ENCODE peak calls at places on chromosomes 4 and X, in five cellular contexts. One of them, this sample, is unnamed.

GRCh38 chrX:84634201-84634782 is 132.0 kb upstream of the HDX start:
- DNase-seq in left ventricle myocardium inferior: no peak
- DNase-seq in GM12864: no peak
- DNase-seq in NCI-H2029 treated with DMSO at 0.1 percent for 48 hours: no peak
- DNase-seq in sciatic nerve: no peak
- DNase-seq in this sample: no peak

GRCh38 chr4:189385098-189385497 is 555.6 kb upstream of the FRG1 start:
- DNase-seq in left ventricle myocardium inferior: no peak
- DNase-seq in GM12864: no peak
- DNase-seq in NCI-H2029 treated with DMSO at 0.1 percent for 48 hours: no peak
- DNase-seq in sciatic nerve: no peak
- DNase-seq in this sample: no peak

GRCh38 chrX:5876984-5877655 is 351.5 kb downstream of the NLGN4X start:
- DNase-seq in left ventricle myocardium inferior: peak; percentile 14
- DNase-seq in GM12864: no peak
- DNase-seq in NCI-H2029 treated with DMSO at 0.1 percent for 48 hours: no peak
- DNase-seq in sciatic nerve: no peak
- DNase-seq in this sample: no peak

GRCh38 chr4:91631335-91631734 is 672.4 kb upstream of the GRID2 start:
- DNase-seq in left ventricle myocardium inferior: no peak
- DNase-seq in GM12864: no peak
- DNase-seq in NCI-H2029 treated with DMSO at 0.1 percent for 48 hours: no peak
- DNase-seq in sciatic nerve: no peak
- DNase-seq in this sample: no peak

GRCh38 chr4:112031712-112032328 is 113.4 kb upstream of the FAM241A start:
- DNase-seq in left ventricle myocardium inferior: no peak
- DNase-seq in GM12864: peak; percentile 5
- DNase-seq in NCI-H2029 treated with DMSO at 0.1 percent for 48 hours: peak; percentile 18
- DNase-seq in sciatic nerve: no peak
- DNase-seq in this sample: no peak

GRCh38 chr4:97530676-97531075 is 612.6 kb downstream of the STPG2 start:
- DNase-seq in left ventricle myocardium inferior: no peak
- DNase-seq in GM12864: no peak
- DNase-seq in NCI-H2029 treated with DMSO at 0.1 percent for 48 hours: no peak
- DNase-seq in sciatic nerve: no peak
- DNase-seq in this sample: no peak

GRCh38 chr4:2827071-2827873 is 16.4 kb upstream of the ADD1 start:
- DNase-seq in left ventricle myocardium inferior: peak; percentile 9
- DNase-seq in GM12864: no peak
- DNase-seq in NCI-H2029 treated with DMSO at 0.1 percent for 48 hours: no peak
- DNase-seq in sciatic nerve: peak; percentile 50
- DNase-seq in this sample: peak; percentile 58

GRCh38 chr4:78312989-78313753 is 238.4 kb upstream of the ANXA3 start:
- DNase-seq in left ventricle myocardium inferior: no peak
- DNase-seq in GM12864: no peak
- DNase-seq in NCI-H2029 treated with DMSO at 0.1 percent for 48 hours: no peak
- DNase-seq in sciatic nerve: no peak
- DNase-seq in this sample: no peak

GRCh38 chr4:985123-985830 is 1.6 kb upstream of the IDUA start:
- DNase-seq in left ventricle myocardium inferior: peak; percentile 80
- DNase-seq in GM12864: no peak
- DNase-seq in NCI-H2029 treated with DMSO at 0.1 percent for 48 hours: no peak
- DNase-seq in sciatic nerve: no peak
- DNase-seq in this sample: no peak

GRCh38 chr4:87530868-87531267 is 1.7 kb upstream of the SPARCL1 start:
- DNase-seq in left ventricle myocardium inferior: peak; percentile 67
- DNase-seq in GM12864: no peak
- DNase-seq in NCI-H2029 treated with DMSO at 0.1 percent for 48 hours: no peak
- DNase-seq in sciatic nerve: peak; percentile 77
- DNase-seq in this sample: peak; percentile 95

GRCh38 chr4:60344908-60345307 is 855.2 kb upstream of the ADGRL3 start:
- DNase-seq in left ventricle myocardium inferior: no peak
- DNase-seq in GM12864: no peak
- DNase-seq in NCI-H2029 treated with DMSO at 0.1 percent for 48 hours: no peak
- DNase-seq in sciatic nerve: no peak
- DNase-seq in this sample: no peak

GRCh38 chr4:90950385-90950841 is 823.2 kb downstream of the CCSER1 start:
- DNase-seq in left ventricle myocardium inferior: no peak
- DNase-seq in GM12864: no peak
- DNase-seq in NCI-H2029 treated with DMSO at 0.1 percent for 48 hours: peak; percentile 26
- DNase-seq in sciatic nerve: no peak
- DNase-seq in this sample: no peak

GRCh38 chrX:96568088-96568487 is 116.6 kb upstream of the DIAPH2 start:
- DNase-seq in left ventricle myocardium inferior: no peak
- DNase-seq in GM12864: no peak
- DNase-seq in NCI-H2029 treated with DMSO at 0.1 percent for 48 hours: no peak
- DNase-seq in sciatic nerve: no peak
- DNase-seq in this sample: no peak

This sample was measured in sigmoid colon.